ENCODE peak calls at places on chromosomes 11 and 22, in seven cellular contexts. L is AG04450; I is epithelial cell of prostate; T is naive thymus-derived CD4-positive, alpha-beta T cell; V is CD8-positive, alpha-beta T cell; B is CD4-positive, alpha-beta T cell; J is brain microvascular endothelial cell. R is an unnamed sample.

GRCh38 chr22:26585104-26585790 is 4.7 kb downstream of the TPST2 start:
- DNase-seq in I (no peak), L (no peak), B (no peak), T (no peak), V (no peak), J (peak; percentile 74), R (peak; percentile 79)

GRCh38 chr22:44925465-44926123 is 84.2 kb downstream of the PHF21B start:
- DNase-seq in T (no peak), I (no peak), B (no peak), J (no peak), L (no peak), V (no peak), R (no peak)

GRCh38 chr11:94486068-94486467 is 7.6 kb downstream of the MRE11 start:
- DNase-seq in B (no peak), T (no peak), L (no peak), I (no peak), V (no peak), J (no peak), R (no peak)

GRCh38 chr22:35064664-35065063 is 1.3 kb upstream of the ISX start:
- DNase-seq in L (no peak), J (no peak), I (peak; percentile 45), T (no peak), V (no peak), B (no peak), R (no peak)

GRCh38 chr11:9529333-9529648 is 44.2 kb upstream of the WEE1 start:
- DNase-seq in I (no peak), B (no peak), T (no peak), L (no peak), V (no peak), J (no peak), R (no peak)

GRCh38 chr11:19242184-19242932 is 1.6 kb upstream of the E2F8 start:
- DNase-seq in I (no peak), J (peak; percentile 4), B (no peak), T (no peak), V (no peak), L (no peak), R (no peak)

GRCh38 chr11:46247090-46247489 is 30.4 kb upstream of the CREB3L1 start:
- DNase-seq in L (no peak), V (no peak), I (no peak), J (no peak), B (no peak), T (no peak), R (no peak)

GRCh38 chr11:128428876-128429416 is 158.4 kb downstream of the ETS1 start:
- DNase-seq in T (no peak), V (no peak), I (no peak), L (no peak), J (no peak), B (no peak), R (no peak)

GRCh38 chr11:72553748-72554147 is 119.4 kb upstream of the CLPB start:
- DNase-seq in B (no peak), I (no peak), J (no peak), V (no peak), L (no peak), T (no peak), R (no peak)

GRCh38 chr11:57597971-57598830 is 716 bp downstream of the SERPING1 start:
- DNase-seq in J (no peak), T (no peak), L (no peak), I (no peak), B (no peak), V (no peak), R (peak; percentile 42)

GRCh38 chr22:46068908-46069481 is 81.3 kb upstream of the PPARA start:
- DNase-seq in B (no peak), J (no peak), T (no peak), L (no peak), I (no peak), V (no peak), R (peak; percentile 63)

GRCh38 chr11:69075421-69076128 is 26.8 kb downstream of the TPCN2 start:
- DNase-seq in I (peak; percentile 34), T (no peak), L (peak; percentile 91), B (no peak), V (no peak), J (peak; percentile 93), R (peak; percentile 24)

GRCh38 chr11:123145220-123145619 is 49.8 kb downstream of the CLMP start:
- DNase-seq in B (no peak), I (peak; percentile 37), T (no peak), V (no peak), J (peak; percentile 57), L (no peak), R (no peak)

DNA sequence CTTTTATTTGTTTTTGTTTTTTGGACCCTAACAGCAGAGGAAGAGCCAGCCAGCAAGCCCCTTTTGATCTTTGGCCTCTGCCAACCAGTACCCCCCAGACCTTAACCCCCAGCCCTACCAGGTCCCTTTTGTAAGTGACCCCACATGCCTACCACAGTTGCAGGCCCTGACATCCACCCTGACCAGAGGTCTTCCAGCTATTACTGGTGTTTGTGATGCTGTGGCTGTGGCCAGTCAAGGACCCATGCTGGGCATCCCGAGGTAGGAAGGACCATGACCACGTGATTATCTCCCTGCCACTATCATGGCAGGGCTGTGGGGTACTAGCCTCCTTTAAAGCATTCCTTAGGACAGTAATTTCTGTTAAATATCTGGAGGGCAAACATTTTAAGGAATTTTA is 9.0 kb downstream of the MED15 start:
- DNase-seq in T (no peak), V (no peak), J (no peak), B (no peak), L (no peak), I (no peak), R (no peak)
- H3K27ac ChIP-seq in T (no peak overlapping the region), V (no peak overlapping the region), J (no peak overlapping the region), B (no peak overlapping the region), L (no peak overlapping the region), I (peak overlapping the region; percentile 99), R (no peak overlapping the region)

DNA sequence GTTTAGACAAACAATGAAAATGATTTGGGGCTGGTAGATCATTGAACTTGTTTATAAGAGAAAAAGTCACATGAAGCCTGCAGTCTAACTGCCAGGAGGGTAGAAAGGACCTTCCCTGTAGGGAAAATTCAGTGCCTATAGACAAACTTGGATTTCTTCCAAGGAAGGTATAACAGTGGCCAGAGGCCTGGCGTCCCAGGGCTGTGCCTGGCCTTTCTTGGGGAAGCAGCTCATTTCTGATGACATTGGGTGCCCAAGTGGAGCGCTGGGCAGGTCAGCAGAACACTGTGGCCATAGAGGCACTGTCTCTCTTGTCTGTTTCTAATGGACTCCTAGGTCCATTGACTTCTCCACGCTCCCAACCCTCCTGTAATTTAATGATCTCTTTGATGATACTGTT is 6.6 kb upstream of the FXYD6 start:
- DNase-seq in V (no peak), T (no peak), J (no peak), I (no peak), B (no peak), L (no peak), R (no peak)
- H3K27ac ChIP-seq in V (no peak overlapping the region), T (no peak overlapping the region), J (no peak overlapping the region), I (no peak overlapping the region), B (no peak overlapping the region), L (no peak overlapping the region), R (no peak overlapping the region)

GRCh38 chr11:130781906-130782305 is 134.4 kb downstream of the SNX19 start:
- DNase-seq in J (peak; percentile 77), T (no peak), I (no peak), V (no peak), B (no peak), L (no peak), R (no peak)
- H3K27ac ChIP-seq in J (peak overlapping the region; percentile 84), T (no peak overlapping the region), I (no peak overlapping the region), V (no peak overlapping the region), B (no peak overlapping the region), L (no peak overlapping the region), R (peak overlapping the region; percentile 75)

DNA sequence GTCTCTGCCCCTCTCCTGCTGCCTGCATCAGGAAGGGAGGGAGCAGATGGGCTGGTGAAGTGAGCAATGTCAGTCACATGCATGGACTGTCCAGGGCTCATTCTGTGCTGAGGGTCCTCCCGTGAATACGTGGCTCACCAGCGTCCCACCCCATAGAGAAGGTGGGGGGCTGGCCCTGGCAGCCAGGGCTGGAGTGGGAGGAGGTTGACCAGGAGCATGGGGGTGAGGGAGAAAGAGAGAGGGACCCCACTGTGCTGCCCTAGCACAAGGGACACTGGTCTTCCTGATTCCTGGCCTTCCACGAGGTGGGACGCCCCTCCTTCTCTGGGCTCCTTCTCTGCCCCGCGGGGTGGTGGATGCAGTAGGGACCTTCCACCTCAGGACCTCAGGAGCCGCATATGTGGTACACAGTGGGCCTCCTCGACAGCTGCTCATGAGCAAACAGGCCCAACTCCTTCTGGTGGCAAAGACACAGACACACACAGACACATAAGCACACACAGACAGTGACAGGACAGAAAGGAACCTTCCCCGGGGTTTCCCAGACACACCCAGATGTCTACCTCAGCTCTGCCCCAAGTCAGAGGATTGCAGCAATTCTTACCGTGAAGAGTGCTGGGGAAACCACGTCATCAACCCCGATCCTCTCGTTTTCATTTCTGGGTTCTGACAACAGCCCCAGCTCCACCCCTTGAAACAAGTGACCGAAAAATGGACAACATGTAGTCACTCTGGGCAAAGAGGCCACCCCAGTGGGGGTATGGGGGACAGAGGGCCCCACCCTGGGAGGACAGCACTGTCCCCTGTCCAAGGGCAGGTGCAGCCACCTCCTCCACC is 3.6 kb upstream of the APOBEC3A start:
- DNase-seq in T (no peak), L (no peak), V (no peak), I (peak; percentile 79), J (no peak), B (no peak), R (no peak)
- H3K27ac ChIP-seq in T (no peak overlapping the region), L (no peak overlapping the region), V (no peak overlapping the region), I (no peak overlapping the region), J (no peak overlapping the region), B (no peak overlapping the region), R (no peak overlapping the region)

GRCh38 chr11:15075162-15075526 is 1.8 kb downstream of the CALCB start:
- DNase-seq in T (no peak), J (no peak), V (no peak), L (no peak), I (no peak), B (no peak), R (no peak)

GRCh38 chr11:15073361-15074205 is at the start of gene CALCB:
- DNase-seq in T (no peak), I (no peak), B (no peak), V (no peak), L (no peak), J (no peak), R (no peak)

GRCh38 chr11:15074206-15075161 is 1.1 kb downstream of the CALCB start:
- DNase-seq in I (no peak), V (peak; percentile 64), T (peak; percentile 71), B (peak; percentile 78), L (peak; percentile 20), J (peak; percentile 75), R (peak; percentile 43)

GRCh38 chr11:15072551-15073143 is 746 bp upstream of the CALCB start:
- DNase-seq in B (no peak), I (no peak), V (no peak), T (no peak), J (no peak), L (no peak), R (no peak)

DNA sequence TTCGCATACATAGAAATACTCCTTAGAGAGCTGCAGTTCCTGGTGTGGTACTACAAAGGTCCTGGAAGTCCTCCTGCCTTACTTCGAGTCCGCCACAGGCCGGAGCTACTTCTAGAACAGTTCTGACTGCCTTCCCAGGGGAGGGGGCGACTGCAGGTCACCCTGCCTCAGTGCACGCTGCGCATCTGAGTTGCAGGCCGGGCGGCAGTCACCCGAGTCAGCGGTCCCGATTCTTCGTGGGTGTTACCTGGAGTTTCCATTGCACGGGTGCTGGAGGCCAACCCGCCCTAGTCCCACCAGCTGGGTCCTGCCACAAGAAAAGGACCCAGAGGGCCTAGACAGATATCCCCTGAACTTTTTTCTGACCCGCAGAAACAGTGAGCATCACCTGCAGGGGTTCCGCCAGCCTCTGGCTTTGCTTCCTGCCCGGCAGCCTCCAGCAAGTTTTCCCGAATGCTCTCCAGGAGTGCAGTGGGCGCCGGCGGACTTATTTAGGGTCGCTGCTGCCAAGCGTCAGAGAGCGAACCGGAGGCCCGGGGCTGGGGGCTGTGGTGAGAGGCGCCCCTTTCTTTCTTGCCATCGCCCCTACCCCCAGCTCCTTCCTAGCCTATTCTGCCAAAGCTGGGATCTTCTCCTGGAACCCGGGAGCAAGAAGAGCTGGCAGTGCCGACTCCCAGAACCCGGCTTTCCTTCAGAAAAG is 1.7 kb upstream of the CALCB start:
- DNase-seq in J (no peak), I (no peak), L (no peak), V (no peak), T (no peak), B (no peak), R (no peak)
- H3K27ac ChIP-seq in J (no peak overlapping the region), I (no peak overlapping the region), L (no peak overlapping the region), V (no peak overlapping the region), T (no peak overlapping the region), B (no peak overlapping the region), R (no peak overlapping the region)